ENCODE peak calls at places on chromosomes 2 and 18, in four cellular contexts. M, O, F and T are unnamed samples.

GRCh38 chr2:223404616-223405015 is 197.5 kb downstream of the SCG2 start:
- DNase-seq in M (no peak), O (no peak), F (no peak), T (no peak)

GRCh38 chr2:216596986-216597509 is 36.2 kb upstream of the IGFBP2 start:
- DNase-seq in M (no peak), O (no peak), F (no peak), T (no peak)

GRCh38 chr2:100142393-100142792 is at the start of gene AFF3:
- DNase-seq in M (peak; percentile 35), O (no peak), F (no peak), T (no peak)

GRCh38 chr2:186603208-186603765 is 13.4 kb downstream of the ITGAV start:
- DNase-seq in M (no peak), O (no peak), F (no peak), T (no peak)

GRCh38 chr2:234406085-234406484 is 90.8 kb downstream of the ARL4C start:
- DNase-seq in M (no peak), O (no peak), F (no peak), T (no peak)

GRCh38 chr18:8351173-8351572 is 258.1 kb upstream of the RAB12 start:
- DNase-seq in M (no peak), O (no peak), F (no peak), T (no peak)

GRCh38 chr2:129812071-129812470 is 167.4 kb upstream of the RAB6C start:
- DNase-seq in M (peak; percentile 85), O (no peak), F (no peak), T (no peak)

GRCh38 chr2:230335461-230335863 is 8.5 kb downstream of the SP140L start:
- DNase-seq in M (no peak), O (no peak), F (no peak), T (no peak)

GRCh38 chr2:12045864-12046291 is 299.4 kb downstream of the LPIN1 start:
- DNase-seq in M (no peak), O (no peak), F (no peak), T (no peak)

GRCh38 chr2:46983065-46983801 is 67.6 kb upstream of the MCFD2 start:
- DNase-seq in M (peak; percentile 66), O (no peak), F (no peak), T (no peak)

GRCh38 chr2:217105733-217106649 is 246.1 kb upstream of the TNP1 start:
- DNase-seq in M (no peak), O (no peak), F (peak; percentile 30), T (no peak)

GRCh38 chr2:86372641-86373502 is 35.4 kb upstream of the REEP1 start:
- DNase-seq in M (peak; percentile 60), O (no peak), F (peak; percentile 70), T (no peak)

DNA sequence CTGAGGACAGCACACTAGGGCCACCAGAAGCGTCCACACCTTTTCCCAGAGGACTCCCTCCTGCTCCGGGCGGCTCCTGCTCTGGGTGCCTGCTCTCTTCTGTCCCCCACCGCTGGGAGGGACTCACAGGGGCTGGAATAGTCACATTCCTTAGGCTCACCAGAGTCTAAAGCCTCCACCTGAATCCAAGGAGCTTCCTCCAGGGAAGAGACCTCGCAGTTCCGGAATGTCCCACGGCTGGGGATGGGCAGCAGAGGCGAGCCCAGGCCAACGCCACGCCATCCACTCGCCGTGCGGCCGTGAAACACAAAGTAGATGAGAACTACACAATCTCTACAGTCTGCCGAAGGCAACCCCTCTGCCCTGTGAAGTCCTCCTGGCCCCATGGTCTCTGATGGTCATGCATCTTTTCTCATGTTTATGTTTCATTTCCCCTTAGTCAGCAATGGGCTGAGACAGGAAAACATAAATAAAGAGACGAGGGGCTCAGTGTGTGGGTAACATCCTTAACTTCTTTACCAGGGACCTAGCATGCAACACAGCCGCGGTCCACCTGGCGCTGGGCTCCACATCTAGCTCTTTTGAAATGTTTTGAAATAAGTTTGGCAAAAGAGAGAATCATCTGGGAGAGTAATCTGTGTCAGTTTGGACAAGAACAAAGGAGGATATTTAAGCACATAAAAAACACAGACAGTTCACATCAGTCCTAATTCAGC is 98.4 kb downstream of the PXDN start:
- DNase-seq in M (no peak), O (no peak), F (no peak), T (no peak)
- TF ChIP-seq EP300 in M (no peak), O (peak; percentile 8), F (no peak), T (no peak)

GRCh38 chr2:232632904-232633412 is 446 bp upstream of the EFHD1 start:
- DNase-seq in M (peak; percentile 35), O (peak; percentile 38), F (no peak), T (peak; percentile 92)
- TF ChIP-seq CTCF in M (no peak), O (no peak), F (no peak), T (no peak)

DNA sequence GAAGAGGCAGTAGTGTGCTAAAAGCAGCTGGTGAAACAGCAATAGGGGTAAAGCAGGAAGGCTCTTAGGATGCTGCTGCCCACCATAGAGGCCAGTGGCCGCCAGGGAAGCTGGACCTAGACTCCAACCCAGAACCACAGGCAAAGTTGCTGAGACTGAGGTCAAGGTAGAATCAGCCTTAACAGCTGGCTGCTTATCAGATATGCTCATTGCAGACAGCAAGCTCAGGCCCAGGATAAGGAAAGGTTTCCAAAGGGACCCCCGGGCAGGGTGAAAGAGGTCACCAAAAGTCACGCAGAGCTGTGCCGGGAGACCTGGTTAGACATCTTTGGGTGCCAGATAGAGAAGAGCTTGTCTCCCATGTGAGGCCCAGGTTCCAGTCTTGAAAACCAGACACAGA is 42.9 kb upstream of the EPG5 start:
- DNase-seq in M (no peak), O (no peak), F (no peak), T (no peak)
- TF ChIP-seq EP300 in M (no peak), O (no peak), F (no peak), T (no peak)

GRCh38 chr18:2991241-2991640 is 21.7 kb downstream of the LPIN2 start:
- DNase-seq in M (no peak), O (no peak), F (no peak), T (no peak)

GRCh38 chr18:2994603-2995432 is 18.1 kb downstream of the LPIN2 start:
- DNase-seq in M (peak; percentile 31), O (no peak), F (peak; percentile 52), T (no peak)

GRCh38 chr18:2997429-2997828 is 15.5 kb downstream of the LPIN2 start:
- DNase-seq in M (no peak), O (no peak), F (no peak), T (no peak)

GRCh38 chr18:2994190-2994589 is 18.8 kb downstream of the LPIN2 start:
- DNase-seq in M (no peak), O (no peak), F (no peak), T (no peak)

DNA sequence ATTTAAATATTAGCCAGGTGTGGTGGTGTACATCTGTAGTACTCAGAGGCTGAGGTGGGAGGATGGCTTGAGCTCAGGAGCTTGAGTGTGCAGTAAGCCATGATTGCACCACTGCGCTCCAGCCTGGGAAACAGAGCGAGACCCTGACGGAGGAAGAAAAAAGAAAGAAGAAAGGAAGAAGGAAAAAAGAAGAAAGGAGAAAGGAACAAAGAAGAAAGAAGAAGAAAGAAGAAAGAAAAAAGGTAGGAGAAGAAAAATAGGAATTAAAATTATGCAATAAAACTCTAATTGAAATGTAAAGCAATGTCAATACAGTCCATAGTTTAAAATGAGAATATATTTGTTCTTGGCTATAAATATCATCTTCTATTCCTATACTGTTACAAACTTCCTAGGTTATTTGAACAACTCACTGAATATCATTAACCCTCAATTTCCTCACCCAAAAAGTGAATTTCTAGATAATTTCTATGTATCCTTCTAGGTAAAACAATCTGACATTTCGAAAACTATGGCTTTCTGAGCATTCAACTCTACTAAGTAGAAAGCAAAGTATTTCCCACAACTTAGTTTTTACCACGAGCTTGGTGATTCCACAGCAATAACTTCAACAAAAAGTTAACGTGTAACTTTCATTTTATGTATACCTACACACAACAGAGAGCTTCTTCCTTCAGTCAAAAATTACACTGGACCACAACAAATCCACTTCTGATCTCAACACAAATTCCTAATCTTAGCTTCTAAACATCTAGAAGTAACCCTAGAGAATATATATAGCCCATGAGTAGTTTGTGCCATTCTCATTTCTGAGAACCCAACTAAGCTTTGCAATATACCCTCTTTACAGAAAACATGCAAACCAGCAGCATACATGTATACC is 19.7 kb downstream of the LPIN2 start:
- DNase-seq in M (no peak), O (no peak), F (no peak), T (no peak)
- TF ChIP-seq CTCF in M (no peak), O (no peak), F (no peak), T (no peak)

DNA sequence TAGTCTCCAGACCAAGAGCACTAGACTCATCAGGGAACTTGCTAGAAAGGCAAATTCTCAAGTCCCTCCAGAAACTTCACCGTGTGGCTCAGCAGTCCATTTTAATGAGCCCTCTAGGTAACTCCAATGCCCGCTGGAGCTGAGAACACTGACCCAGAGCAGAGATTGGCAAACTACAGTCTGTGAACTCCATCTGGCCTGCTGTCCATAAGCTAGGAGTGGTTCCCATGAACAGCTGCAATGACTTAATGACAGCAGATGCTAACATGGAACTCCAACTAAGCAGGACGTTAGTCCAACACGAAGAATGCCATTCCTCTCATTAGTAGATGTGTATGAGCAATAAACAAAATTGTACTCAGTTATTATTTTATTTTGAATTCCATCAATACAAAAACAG is 371.9 kb downstream of the STK39 start:
- DNase-seq in M (no peak), O (no peak), F (no peak), T (no peak)
- TF ChIP-seq EP300 in M (no peak), O (no peak), F (no peak), T (no peak)